ENCODE peak calls at places on chromosomes 2 and 18, in nine cellular contexts. R is breast epithelium, B is IMR-90, G is HepG2, V is Peyer's patch, L is uterus, I is tibial nerve, J is heart left ventricle, W is suprapubic skin. F is an unnamed sample.

GRCh38 chr2:239800785-239801184 is 224.4 kb downstream of the NDUFA10 start:
- DNase-seq in R (peak; percentile 34), B (no peak), G (no peak), V (no peak), L (no peak), I (no peak), J (peak; percentile 6), W (no peak), F (no peak)

GRCh38 chr2:2824588-2824987 is 493.5 kb upstream of the MYT1L start:
- DNase-seq in R (no peak), B (no peak), G (no peak), V (no peak), L (no peak), I (no peak), J (no peak), W (no peak), F (no peak)

GRCh38 chr18:12159446-12159845 is 65.8 kb downstream of the ANKRD62 start:
- DNase-seq in R (no peak), B (peak; percentile 7), G (peak; percentile 18), V (no peak), L (no peak), I (no peak), J (no peak), W (no peak), F (no peak)

GRCh38 chr2:2324565-2325101 is 6.4 kb downstream of the MYT1L start:
- DNase-seq in R (no peak), B (no peak), G (no peak), V (no peak), L (no peak), I (no peak), J (no peak), W (no peak), F (no peak)

GRCh38 chr18:52903858-52904257 is 563.9 kb downstream of the DCC start:
- DNase-seq in R (no peak), B (no peak), G (peak; percentile 11), V (no peak), L (no peak), I (no peak), J (no peak), W (no peak), F (peak; percentile 74)

GRCh38 chr2:219522111-219523030 is 8.1 kb downstream of the ASIC4 start:
- DNase-seq in R (no peak), B (peak; percentile 64), G (no peak), V (no peak), L (peak; percentile 89), I (no peak), J (no peak), W (no peak), F (no peak)

GRCh38 chr2:138421315-138421970 is 80.1 kb upstream of the SPOPL start:
- DNase-seq in R (no peak), B (peak; percentile 13), G (peak; percentile 85), V (no peak), L (no peak), I (no peak), J (no peak), W (no peak), F (no peak)

GRCh38 chr18:50277935-50278334 is 3.4 kb downstream of the MBD1 start:
- DNase-seq in R (no peak), B (peak; percentile 74), G (no peak), V (no peak), L (no peak), I (no peak), J (no peak), W (no peak), F (no peak)

GRCh38 chr18:34738173-34738894 is 28.2 kb downstream of the DTNA start:
- DNase-seq in R (no peak), B (no peak), G (peak; percentile 39), V (no peak), L (no peak), I (no peak), J (no peak), W (no peak), F (no peak)

GRCh38 chr2:71611247-71611646 is 157.9 kb downstream of the DYSF start:
- DNase-seq in R (peak; percentile 31), B (no peak), G (no peak), V (no peak), L (no peak), I (no peak), J (no peak), W (peak; percentile 69), F (no peak)
- TF ChIP-seq CTCF in R (no peak), B (no peak), G (no peak), V (no peak), L (no peak), I (no peak), J (no peak), W (no peak), F (no peak)

GRCh38 chr2:173196080-173196479 is 120.4 kb downstream of the MAP3K20 start:
- DNase-seq in R (no peak), B (no peak), G (no peak), V (no peak), L (no peak), I (no peak), J (no peak), W (no peak), F (no peak)
- H3K4me1 ChIP-seq in R (no peaks in the 10 kb centered on the region), B (peaks cover 16% of the 10 kb centered on the region), G (no peaks in the 10 kb centered on the region), V (no peaks in the 10 kb centered on the region), L (peaks cover 4% of the 10 kb centered on the region), I (no peaks in the 10 kb centered on the region), J (peaks cover 71% of the 10 kb centered on the region), W (peaks cover 7% of the 10 kb centered on the region), F (no peaks in the 10 kb centered on the region)

DNA sequence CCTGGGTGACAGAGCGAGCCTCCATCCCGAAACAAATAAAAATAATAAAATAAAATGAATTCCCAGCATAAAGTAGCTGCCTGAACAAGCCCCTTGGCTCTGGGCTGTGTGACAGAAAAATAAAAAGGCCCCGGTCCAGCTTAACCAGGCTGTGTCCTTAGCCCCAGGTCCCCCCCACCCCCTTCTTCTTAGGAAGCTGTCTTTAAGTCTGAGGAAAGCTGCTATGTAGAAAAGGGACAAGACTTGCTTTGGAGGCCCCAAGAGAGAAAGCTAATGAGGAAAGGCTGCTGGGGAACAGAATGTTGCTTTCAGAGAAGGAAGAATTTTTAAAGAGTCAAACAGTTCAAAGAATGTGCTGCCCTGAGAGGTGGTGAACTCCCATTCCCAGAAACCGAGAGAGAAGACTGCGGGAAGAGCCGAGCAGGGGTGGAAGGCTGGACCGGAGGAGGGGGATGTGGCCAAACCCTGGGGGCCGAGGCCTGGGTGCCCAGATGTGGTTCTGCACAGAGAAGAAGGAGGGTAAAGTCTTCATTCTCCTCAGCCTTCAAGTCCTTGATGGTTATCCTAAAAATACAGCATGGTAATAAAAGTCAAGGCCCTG is 61.9 kb downstream of the CENPO start:
- DNase-seq in R (no peak), B (no peak), G (no peak), V (no peak), L (no peak), I (no peak), J (no peak), W (no peak), F (no peak)
- TF ChIP-seq POLR2A in R (no peak), B (no peak), G (no peak), V (no peak), L (no peak), I (no peak), J (no peak), W (no peak), F (no peak)

GRCh38 chr2:128531856-128532255 is 213.2 kb upstream of the HS6ST1 start:
- DNase-seq in R (no peak), B (no peak), G (no peak), V (no peak), L (no peak), I (no peak), J (no peak), W (no peak), F (no peak)
- TF ChIP-seq CTCF in R (peak; percentile 24), B (peak; percentile 17), G (peak; percentile 29), V (peak; percentile 30), L (no peak), I (no peak), J (peak; percentile 28), W (no peak), F (no peak)

F was measured in body of pancreas.